ENCODE peak calls at places on chromosome 5, in five cellular contexts. N is fibroblast of pulmonary artery, R is germinal center, S is Calu3, C is T-helper 1 cell. V is an unnamed sample.

GRCh38 chr5:93721045-93721444 is 20.4 kb downstream of the POU5F2 start:
- DNase-seq in N (no peak), R (no peak), S (no peak), C (no peak), V (no peak)

GRCh38 chr5:172931001-172931536 is 28.2 kb upstream of the RPL26L1 start:
- DNase-seq in N (peak; percentile 90), R (no peak), S (no peak), C (no peak), V (no peak)

GRCh38 chr5:171764265-171764664 is 21.4 kb upstream of the SMIM23 start:
- DNase-seq in N (no peak), R (no peak), S (no peak), C (no peak), V (no peak)

GRCh38 chr5:134545070-134545868 is 19.8 kb downstream of the JADE2 start:
- DNase-seq in N (peak; percentile 74), R (no peak), S (no peak), C (no peak), V (no peak)

GRCh38 chr5:72468606-72469005 is 38.6 kb downstream of the ZNF366 start:
- DNase-seq in N (no peak), R (no peak), S (no peak), C (no peak), V (no peak)

GRCh38 chr5:56155085-56155484 is 78.0 kb downstream of the ANKRD55 start:
- DNase-seq in N (peak; percentile 49), R (no peak), S (no peak), C (no peak), V (no peak)

GRCh38 chr5:41776435-41776834 is 93.8 kb downstream of the OXCT1 start:
- DNase-seq in N (peak; percentile 46), R (no peak), S (no peak), C (no peak), V (no peak)

GRCh38 chr5:176816791-176817272 is 6.5 kb downstream of the UNC5A start:
- DNase-seq in N (no peak), R (no peak), S (no peak), C (no peak), V (no peak)

GRCh38 chr5:43411489-43411888 is 702 bp downstream of the CCL28 start:
- DNase-seq in N (no peak), R (no peak), S (no peak), C (no peak), V (no peak)

GRCh38 chr5:172713113-172713808 is 57.7 kb downstream of the DUSP1 start:
- DNase-seq in N (peak; percentile 39), R (peak; percentile 66), S (peak; percentile 81), C (peak; percentile 65), V (peak; percentile 40)

GRCh38 chr5:34460496-34460895 is 195.6 kb upstream of the RAI14 start:
- DNase-seq in N (no peak), R (no peak), S (no peak), C (no peak), V (no peak)

GRCh38 chr5:19241690-19242089 is 746.3 kb downstream of the CDH18 start:
- DNase-seq in N (no peak), R (no peak), S (no peak), C (no peak), V (no peak)

GRCh38 chr5:176810084-176810597 is at the start of gene UNC5A:
- DNase-seq in N (peak; percentile 36), R (peak; percentile 73), S (peak; percentile 90), C (peak; percentile 34), V (no peak)

GRCh38 chr5:160269017-160269416 is 39.7 kb downstream of the FABP6 start:
- DNase-seq in N (peak; percentile 92), R (no peak), S (peak; percentile 29), C (no peak), V (peak; percentile 39)

GRCh38 chr5:392431-392988 is 50.5 kb upstream of the EXOC3 start:
- DNase-seq in N (peak; percentile 19), R (peak; percentile 9), S (no peak), C (peak; percentile 40), V (no peak)

GRCh38 chr5:30850871-30851270 is 342.6 kb upstream of the CDH6 start:
- DNase-seq in N (no peak), R (no peak), S (no peak), C (no peak), V (no peak)

GRCh38 chr5:132008961-132009680 is 2.3 kb downstream of the ACSL6 start:
- DNase-seq in N (no peak), R (no peak), S (no peak), C (no peak), V (no peak)

GRCh38 chr5:151249280-151249679 is 3.7 kb upstream of the GM2A start:
- DNase-seq in N (no peak), R (no peak), S (no peak), C (no peak), V (no peak)

GRCh38 chr5:176748073-176748966 is 62.0 kb upstream of the UNC5A start:
- DNase-seq in N (no peak), R (no peak), S (no peak), C (no peak), V (no peak)

GRCh38 chr5:7473668-7474215 is 77.8 kb downstream of the ADCY2 start:
- DNase-seq in N (no peak), R (no peak), S (no peak), C (no peak), V (no peak)

GRCh38 chr5:172364773-172365172 is 81.2 kb upstream of the UBTD2 start:
- DNase-seq in N (peak; percentile 26), R (no peak), S (peak; percentile 66), C (no peak), V (no peak)

GRCh38 chr5:6377121-6377520 is 1.2 kb downstream of the MED10 start:
- DNase-seq in N (peak; percentile 9), R (no peak), S (no peak), C (no peak), V (no peak)

GRCh38 chr5:149646564-149646963 is 65.3 kb downstream of the ARHGEF37 start:
- DNase-seq in N (peak; percentile 13), R (no peak), S (no peak), C (no peak), V (no peak)

GRCh38 chr5:34494111-34494755 is 161.9 kb upstream of the RAI14 start:
- DNase-seq in N (peak; percentile 62), R (no peak), S (no peak), C (no peak), V (no peak)

GRCh38 chr5:59066367-59067163 is 483.7 kb downstream of the RAB3C start:
- DNase-seq in N (peak; percentile 72), R (no peak), S (no peak), C (no peak), V (no peak)

GRCh38 chr5:75519761-75520160 is 8.1 kb downstream of the POLK start:
- DNase-seq in N (no peak), R (no peak), S (no peak), C (no peak), V (no peak)

GRCh38 chr5:36059571-36060515 is 6.8 kb downstream of the UGT3A2 start:
- DNase-seq in N (no peak), R (no peak), S (no peak), C (no peak), V (no peak)

GRCh38 chr5:1950708-1951103 is 68.0 kb upstream of the IRX4 start:
- DNase-seq in N (no peak), R (no peak), S (no peak), C (no peak), V (no peak)

GRCh38 chr5:115579216-115579615 is 23.1 kb downstream of the TICAM2 start:
- DNase-seq in N (no peak), R (no peak), S (no peak), C (no peak), V (no peak)

GRCh38 chr5:38414348-38414747 is 142.1 kb downstream of the LIFR start:
- DNase-seq in N (no peak), R (no peak), S (no peak), C (no peak), V (no peak)

GRCh38 chr5:127442085-127442484 is 75.4 kb upstream of the PRRC1 start:
- DNase-seq in N (peak; percentile 35), R (no peak), S (no peak), C (no peak), V (peak; percentile 36)

GRCh38 chr5:177307544-177308363 is 3.9 kb downstream of the MXD3 start:
- DNase-seq in N (no peak), R (no peak), S (no peak), C (no peak), V (no peak)

GRCh38 chr5:77101298-77101697 is 14.2 kb upstream of the ZBED3 start:
- DNase-seq in N (peak; percentile 48), R (no peak), S (no peak), C (no peak), V (no peak)

GRCh38 chr5:159050408-159051091 is 49.2 kb downstream of the EBF1 start:
- DNase-seq in N (peak; percentile 43), R (no peak), S (no peak), C (no peak), V (no peak)

GRCh38 chr5:32325067-32325466 is 12.3 kb upstream of the MTMR12 start:
- DNase-seq in N (peak; percentile 28), R (peak; percentile 5), S (no peak), C (no peak), V (no peak)

GRCh38 chr5:42745426-42745825 is 11.2 kb upstream of the CCDC152 start:
- DNase-seq in N (peak; percentile 26), R (no peak), S (peak; percentile 6), C (no peak), V (no peak)

GRCh38 chr5:140243855-140244254 is 59.0 kb downstream of the PFDN1 start:
- DNase-seq in N (no peak), R (no peak), S (no peak), C (no peak), V (no peak)